ENCODE peak calls at places on chromosomes 4 and X, in eight cellular contexts. W, P, N, B, G, M, A and U are unnamed samples.

GRCh38 chr4:159904906-159905305 is 802.0 kb downstream of the RAPGEF2 start:
- DNase-seq in N (no peak), G (no peak), A (no peak), M (no peak), B (no peak), W (no peak), P (no peak), U (no peak)

GRCh38 chr4:111330786-111331185 is 707.9 kb upstream of the PITX2 start:
- DNase-seq in W (no peak), M (no peak), G (no peak), N (no peak), P (no peak), A (no peak), B (no peak), U (no peak)

GRCh38 chr4:44425614-44426208 is 22.9 kb downstream of the KCTD8 start:
- DNase-seq in P (no peak), W (no peak), N (peak), B (no peak), A (peak), G (no peak), M (no peak), U (peak)

GRCh38 chr4:123127865-123128264 is 205.5 kb upstream of the NUDT6 start:
- DNase-seq in W (no peak), G (no peak), P (no peak), B (no peak), A (peak), M (no peak), N (no peak), U (no peak)

GRCh38 chrX:133984857-133985163 is 584 bp downstream of the GPC3 start:
- DNase-seq in B (no peak), M (no peak), P (no peak), W (no peak), A (no peak), N (no peak), G (no peak), U (no peak)

GRCh38 chr4:102815981-102816380 is 11.4 kb downstream of the UBE2D3 start:
- DNase-seq in B (no peak), M (no peak), W (no peak), A (peak), P (no peak), G (no peak), N (peak), U (no peak)

GRCh38 chr4:125928652-125929051 is 613.9 kb downstream of the FAT4 start:
- DNase-seq in G (no peak), P (no peak), M (no peak), A (no peak), N (no peak), B (no peak), W (no peak), U (no peak)

GRCh38 chrX:39121903-39122302 is 320.6 kb downstream of the MID1IP1 start:
- DNase-seq in B (no peak), M (no peak), P (no peak), A (no peak), W (no peak), G (no peak), N (no peak), U (no peak)

GRCh38 chr4:185966997-185967775 is 101.8 kb upstream of the TLR3 start:
- DNase-seq in W (no peak), A (no peak), B (no peak), P (no peak), G (no peak), M (no peak), N (no peak), U (no peak)

GRCh38 chr4:56048621-56049427 is 100.1 kb downstream of the CEP135 start:
- DNase-seq in G (peak), B (peak), A (peak), W (peak), P (no peak), N (peak), M (peak), U (peak)

GRCh38 chrX:115895678-115896329 is 274.7 kb upstream of the AGTR2 start:
- DNase-seq in P (no peak), N (no peak), A (no peak), M (no peak), W (no peak), B (peak), G (no peak), U (no peak)

GRCh38 chrX:43349363-43349762 is 306.7 kb upstream of the MAOA start:
- DNase-seq in A (peak), B (peak), M (peak), N (peak), G (no peak), W (no peak), P (no peak), U (peak)

GRCh38 chr4:150725957-150726523 is 144.1 kb downstream of the MAB21L2 start:
- DNase-seq in P (no peak), A (no peak), G (no peak), B (no peak), N (no peak), M (no peak), W (no peak), U (no peak)